ENCODE peak calls at places on chromosomes 5 and 9, in eight cellular contexts. B is esophagus muscularis mucosa, W is lung, H is lower lobe of right lung, J is A673, U is heart right ventricle, O is tibial nerve, S is AG04450. R is an unnamed sample. For H3K27me3, the result is how much of the 10 kb centered on the place peaks cover.

GRCh38 chr5:83428890-83429289 is 42.7 kb upstream of the VCAN start:
- DNase-seq in B (no peak), W (no peak), H (no peak), J (no peak), U (no peak), O (no peak), S (no peak), R (no peak)

GRCh38 chr9:127263664-127264063 is 910 bp upstream of the GARNL3 start:
- DNase-seq in B (no peak), W (no peak), H (no peak), J (peak), U (peak), O (peak), S (no peak), R (no peak)

GRCh38 chr9:4096121-4096520 is 203.7 kb downstream of the GLIS3 start:
- DNase-seq in B (no peak), W (no peak), H (no peak), J (no peak), U (no peak), O (no peak), S (no peak), R (no peak)

GRCh38 chr9:109716631-109717030 is 63.4 kb upstream of the PALM2AKAP2 start:
- DNase-seq in B (no peak), W (no peak), H (no peak), J (no peak), U (no peak), O (no peak), S (no peak), R (no peak)

GRCh38 chr9:84874583-84874982 is 205.1 kb downstream of the NTRK2 start:
- DNase-seq in B (no peak), W (no peak), H (no peak), J (no peak), U (no peak), O (no peak), S (no peak), R (no peak)

GRCh38 chr5:82467006-82467561 is 188.9 kb upstream of the RPS23 start:
- DNase-seq in B (no peak), W (no peak), H (no peak), J (no peak), U (no peak), O (peak), S (no peak), R (no peak)

GRCh38 chr9:5563417-5563815 is 53.1 kb downstream of the PDCD1LG2 start:
- DNase-seq in B (no peak), W (no peak), H (no peak), J (no peak), U (no peak), O (no peak), S (no peak), R (no peak)

GRCh38 chr5:106727071-106727470 is 943.7 kb downstream of the EFNA5 start:
- DNase-seq in B (no peak), W (no peak), H (no peak), J (no peak), U (no peak), O (no peak), S (no peak), R (no peak)

GRCh38 chr9:81898851-81899250 is 29.4 kb upstream of the SPATA31D4 start:
- DNase-seq in B (no peak), W (no peak), H (no peak), J (no peak), U (no peak), O (no peak), S (no peak), R (no peak)

GRCh38 chr9:4116091-4116581 is 183.7 kb downstream of the GLIS3 start:
- DNase-seq in B (no peak), W (no peak), H (no peak), J (no peak), U (no peak), O (no peak), S (no peak), R (no peak)

GRCh38 chr9:104743377-104743985 is 4.0 kb upstream of the NIPSNAP3A start:
- DNase-seq in B (no peak), W (no peak), H (no peak), J (peak), U (peak), O (no peak), S (peak), R (no peak)

GRCh38 chr9:127211983-127212382 is 52.6 kb upstream of the GARNL3 start:
- DNase-seq in B (no peak), W (no peak), H (no peak), J (no peak), U (no peak), O (no peak), S (no peak), R (no peak)

GRCh38 chr9:116646661-116647514 is 40.2 kb upstream of the TRIM32 start:
- DNase-seq in B (no peak), W (no peak), H (no peak), J (peak), U (no peak), O (no peak), S (no peak), R (no peak)

GRCh38 chr5:82277613-82277986 is 554 bp downstream of the RPS23 start:
- DNase-seq in B (no peak), W (no peak), H (no peak), J (no peak), U (no peak), O (no peak), S (no peak), R (no peak)

GRCh38 chr9:132243156-132244074 is 81.6 kb downstream of the NTNG2 start:
- DNase-seq in B (no peak), W (no peak), H (peak), J (no peak), U (no peak), O (no peak), S (no peak), R (peak)

GRCh38 chr5:89728750-89729149 is 680.8 kb downstream of the CETN3 start:
- DNase-seq in B (no peak), W (peak), H (no peak), J (no peak), U (peak), O (peak), S (no peak), R (peak)

GRCh38 chr9:95027914-95028854 is 289.3 kb downstream of the FANCC start:
- DNase-seq in B (no peak), W (no peak), H (peak), J (no peak), U (no peak), O (no peak), S (no peak), R (peak)

GRCh38 chr9:5714501-5715401 is 85.8 kb downstream of the RIC1 start:
- DNase-seq in B (no peak), W (no peak), H (no peak), J (no peak), U (no peak), O (no peak), S (no peak), R (no peak)

GRCh38 chr9:113631093-113631765 is 167.7 kb downstream of the RGS3 start:
- DNase-seq in B (no peak), W (no peak), H (no peak), J (no peak), U (no peak), O (no peak), S (no peak), R (no peak)

GRCh38 chr9:32672478-32672877 is 37.0 kb upstream of the TAF1L start:
- DNase-seq in B (no peak), W (no peak), H (no peak), J (no peak), U (no peak), O (no peak), S (peak), R (no peak)

GRCh38 chr9:127223810-127224177 is 40.8 kb upstream of the GARNL3 start:
- DNase-seq in B (no peak), W (no peak), H (no peak), J (no peak), U (no peak), O (no peak), S (no peak), R (peak)

GRCh38 chr9:114034663-114035062 is 43.4 kb downstream of the AMBP start:
- DNase-seq in B (peak), W (peak), H (no peak), J (no peak), U (no peak), O (no peak), S (no peak), R (peak)

GRCh38 chr5:61177070-61177469 is 14.8 kb upstream of the SMIM15 start:
- DNase-seq in B (no peak), W (peak), H (no peak), J (no peak), U (no peak), O (no peak), S (no peak), R (no peak)

GRCh38 chr9:114880276-114880891 is 50.0 kb downstream of the TNFSF8 start:
- DNase-seq in B (no peak), W (no peak), H (no peak), J (no peak), U (no peak), O (no peak), S (no peak), R (no peak)

GRCh38 chr9:99259231-99259918 is 37.3 kb downstream of the SEC61B start:
- DNase-seq in B (peak), W (peak), H (peak), J (no peak), U (peak), O (peak), S (no peak), R (peak)

GRCh38 chr5:177035982-177036381 is 13.5 kb downstream of the ZNF346 start:
- DNase-seq in B (no peak), W (no peak), H (no peak), J (peak), U (no peak), O (no peak), S (no peak), R (no peak)

GRCh38 chr5:81749562-81750307 is 1.2 kb downstream of the SSBP2 start:
- DNase-seq in B (no peak), W (peak), H (peak), J (peak), U (peak), O (no peak), S (no peak), R (peak)

GRCh38 chr5:146027746-146028145 is 77.6 kb downstream of the PLAC8L1 start:
- DNase-seq in B (peak), W (no peak), H (no peak), J (no peak), U (no peak), O (no peak), S (no peak), R (peak)

GRCh38 chr9:93260290-93261066 is 76.5 kb downstream of the WNK2 start:
- DNase-seq in B (peak), W (no peak), H (no peak), J (no peak), U (no peak), O (no peak), S (no peak), R (peak)

DNA sequence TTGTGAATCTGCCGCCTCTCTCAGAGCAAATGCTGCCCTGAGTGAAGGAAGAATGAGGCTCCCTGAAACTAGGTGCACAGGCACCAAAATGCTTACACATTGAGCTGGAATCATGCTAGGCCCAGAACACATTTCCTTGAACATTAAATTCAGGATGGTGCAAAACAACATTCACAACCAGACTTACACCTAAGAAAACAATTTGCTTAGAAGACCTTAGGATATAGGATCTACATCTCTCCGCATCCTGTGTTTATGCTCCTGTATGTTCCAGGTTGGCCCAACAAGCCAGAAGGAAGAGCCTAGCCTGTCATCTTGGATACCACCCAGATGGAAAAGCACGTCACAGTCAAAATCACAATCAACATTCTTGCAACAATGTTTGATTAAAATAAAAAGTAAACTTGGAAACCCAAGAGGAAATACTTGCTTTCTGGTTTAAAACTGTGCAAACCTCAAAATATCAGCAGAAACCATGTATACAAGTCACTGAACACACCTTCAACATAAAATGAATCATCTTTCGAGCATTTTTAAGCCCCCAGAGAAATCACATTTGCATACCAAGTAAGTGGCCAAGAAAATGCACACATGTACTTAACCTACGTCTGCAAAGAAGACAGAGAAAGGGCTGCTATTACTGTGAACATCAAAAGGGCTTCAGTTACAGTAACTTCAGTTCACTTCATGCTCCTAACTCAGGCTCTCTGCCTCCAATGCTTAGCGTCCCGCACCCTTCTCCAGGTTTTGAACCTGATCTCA is 1.6 kb downstream of the ENC1 start:
- DNase-seq in B (no peak), W (no peak), H (no peak), J (peak), U (no peak), O (no peak), S (peak), R (no peak)
- H3K4me3 ChIP-seq in B (peak), W (peak), H (peak), J (peak), U (peak), O (peak), S (peak), R (peak)

GRCh38 chr9:137496601-137497375 is 37.7 kb upstream of the NSMF start:
- DNase-seq in B (no peak), W (no peak), H (no peak), J (no peak), U (no peak), O (no peak), S (no peak), R (no peak)

GRCh38 chr9:137498720-137499150 is 39.6 kb upstream of the NSMF start:
- DNase-seq in B (no peak), W (no peak), H (no peak), J (no peak), U (no peak), O (no peak), S (no peak), R (no peak)

GRCh38 chr9:137499858-137500661 is 40.9 kb upstream of the NSMF start:
- DNase-seq in B (no peak), W (no peak), H (no peak), J (no peak), U (no peak), O (no peak), S (no peak), R (no peak)

GRCh38 chr9:137499416-137499815 is 40.3 kb upstream of the NSMF start:
- DNase-seq in B (no peak), W (no peak), H (no peak), J (no peak), U (no peak), O (no peak), S (no peak), R (no peak)

DNA sequence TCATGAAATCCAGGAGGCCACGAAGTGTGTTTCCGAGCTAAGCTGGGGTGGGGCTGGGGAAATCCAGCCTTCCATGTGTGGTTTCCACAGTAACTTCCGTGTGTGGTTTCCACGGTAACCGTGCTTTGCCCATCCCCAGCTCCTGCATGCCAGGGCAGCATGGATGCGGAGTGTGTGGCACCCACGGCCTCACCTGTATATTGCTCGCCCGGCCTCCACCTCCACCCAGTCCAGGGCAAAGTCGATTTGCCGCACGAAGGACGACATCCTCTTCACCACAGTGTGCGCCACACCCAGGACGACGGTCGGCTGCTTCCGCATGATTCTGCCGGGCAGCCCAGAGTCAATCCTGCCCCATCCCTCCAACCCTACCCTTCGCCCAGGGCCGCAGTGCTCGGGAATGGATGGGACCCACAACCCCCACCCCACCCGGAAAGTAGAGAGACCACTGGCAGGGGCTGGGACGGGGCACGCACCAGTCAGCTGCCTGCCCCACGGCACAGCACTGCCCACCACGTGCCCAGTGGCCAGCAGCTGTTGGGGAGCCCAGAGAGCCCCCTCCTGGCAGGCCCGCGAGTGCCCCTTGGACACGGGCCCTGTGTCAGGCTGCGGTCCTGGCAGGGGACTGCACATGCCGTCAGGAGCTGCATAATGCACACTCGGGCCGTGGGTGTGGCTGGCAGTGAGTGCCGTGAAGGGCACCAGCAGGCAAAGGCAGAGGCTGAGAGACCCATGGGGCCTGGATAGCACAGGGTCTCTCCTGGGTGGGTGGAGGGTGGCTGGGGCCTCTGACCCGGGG is 39.0 kb upstream of the NSMF start:
- DNase-seq in B (no peak), W (no peak), H (peak), J (no peak), U (no peak), O (no peak), S (no peak), R (no peak)
- H3K27me3 ChIP-seq in B (under half), W (under half), H (under half), J (under half), U (under half), O (under half), S (under half), R (under half)

GRCh38 chr9:76987594-76988200 is 31.8 kb upstream of the FOXB2 start:
- DNase-seq in B (no peak), W (no peak), H (no peak), J (peak), U (no peak), O (no peak), S (no peak), R (peak)
- TF ChIP-seq CTCF in B (peak), W (no peak), H (peak), J (peak), U (no peak), O (no peak), S (peak), R (peak)

GRCh38 chr5:1930501-1930879 is 47.8 kb upstream of the IRX4 start:
- DNase-seq in B (no peak), W (no peak), H (no peak), J (no peak), U (no peak), O (no peak), S (no peak), R (peak)
- H3K4me3 ChIP-seq in B (peak), W (no peak), H (peak), J (no peak), U (peak), O (peak), S (no peak), R (peak)

GRCh38 chr9:107733530-107733907 is 243.9 kb upstream of the KLF4 start:
- DNase-seq in B (no peak), W (no peak), H (no peak), J (no peak), U (peak), O (peak), S (no peak), R (peak)

GRCh38 chr9:107727113-107727780 is 237.7 kb upstream of the KLF4 start:
- DNase-seq in B (no peak), W (no peak), H (no peak), J (no peak), U (no peak), O (no peak), S (no peak), R (no peak)

GRCh38 chr9:107732781-107733529 is 243.4 kb upstream of the KLF4 start:
- DNase-seq in B (no peak), W (no peak), H (no peak), J (no peak), U (peak), O (peak), S (no peak), R (peak)

GRCh38 chr9:107731115-107731762 is 241.7 kb upstream of the KLF4 start:
- DNase-seq in B (no peak), W (no peak), H (no peak), J (no peak), U (no peak), O (no peak), S (no peak), R (no peak)

DNA sequence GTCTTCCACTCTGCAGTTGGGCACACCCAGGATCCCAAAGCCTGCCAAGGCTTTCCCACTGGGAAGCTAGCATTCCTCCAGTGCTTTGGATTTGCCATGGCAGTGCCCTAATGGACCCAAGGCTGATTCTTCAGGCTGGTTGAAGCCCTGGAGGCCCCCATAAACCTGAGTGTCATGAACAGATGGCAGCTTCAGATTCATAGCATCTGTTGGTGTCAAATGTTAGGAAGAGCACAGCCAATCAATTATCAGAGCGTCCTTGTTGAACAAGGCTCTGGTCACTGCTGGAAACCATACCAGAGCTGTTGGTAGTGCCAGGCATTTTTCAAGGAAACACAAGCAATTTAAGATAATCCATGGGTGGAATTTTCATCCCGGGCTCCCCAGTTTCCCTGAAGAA is 241.1 kb upstream of the KLF4 start:
- DNase-seq in B (no peak), W (no peak), H (no peak), J (no peak), U (no peak), O (no peak), S (no peak), R (no peak)
- H3K27me3 ChIP-seq in B (under half), W (under half), H (under half), J (under half), U (under half), O (under half), S (under half), R (under half)

DNA sequence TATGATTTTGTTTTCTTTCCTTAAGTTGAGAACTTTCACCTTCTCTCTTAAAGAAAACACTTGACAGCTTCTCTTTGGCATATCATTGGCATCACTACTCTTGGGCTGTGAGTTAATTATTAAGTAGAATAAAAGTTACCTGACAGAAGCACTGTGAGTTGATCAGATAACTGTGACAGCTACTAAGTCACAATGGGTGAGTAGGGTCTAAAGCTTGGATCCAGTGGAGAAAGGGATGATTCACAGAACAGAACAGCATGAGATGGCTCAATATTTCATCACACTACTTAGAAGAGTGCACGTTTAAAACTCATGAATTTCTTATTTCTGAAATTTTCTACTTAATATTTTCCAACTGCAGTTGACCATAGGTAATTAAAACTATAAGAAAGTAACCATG is 268.5 kb upstream of the NMUR2 start:
- DNase-seq in B (no peak), W (no peak), H (no peak), J (no peak), U (no peak), O (no peak), S (no peak), R (no peak)
- TF ChIP-seq CTCF in B (no peak), W (no peak), H (no peak), J (no peak), U (no peak), O (no peak), S (no peak), R (no peak)

DNA sequence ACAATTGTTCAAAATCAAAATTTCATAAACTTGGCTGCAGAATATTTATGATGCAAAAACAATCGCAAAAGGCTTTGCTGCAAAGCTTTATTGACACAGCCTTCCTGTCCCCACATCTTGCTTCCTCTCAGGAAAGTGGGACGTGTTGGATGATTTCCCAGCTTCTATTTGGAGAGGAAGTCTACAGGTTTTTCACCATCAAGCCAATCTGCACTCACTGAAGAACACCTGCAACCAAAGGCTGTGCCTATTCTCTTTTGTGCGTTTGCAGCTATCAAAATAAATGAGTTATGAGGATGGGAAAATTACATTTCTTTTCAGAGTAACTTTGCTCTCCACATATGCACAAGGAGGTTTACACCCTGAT is 214.4 kb downstream of the PLK2 start:
- DNase-seq in B (no peak), W (no peak), H (no peak), J (no peak), U (peak), O (no peak), S (no peak), R (no peak)
- H3K4me3 ChIP-seq in B (no peak), W (no peak), H (no peak), J (no peak), U (no peak), O (no peak), S (no peak), R (no peak)